ENCODE peak calls at places on chromosomes 4 and X, in ten cellular contexts. H is NCI-H446 treated with DMSO at 0.1 percent for 48 hours, L is NCI-H1417, S is C1 segment of cervical spinal cord, X is endothelial cell, V is T-helper 2 cell, A is neural progenitor cell, F is NCI-H460, B is Calu3, N is amniotic stem cell. U is an unnamed sample.

GRCh38 chrX:134388161-134389109 is 71.5 kb upstream of the HPRT1 start:
- DNase-seq in H (no peak), L (peak; percentile 7), S (no peak), X (no peak), V (no peak), A (no peak), F (no peak), B (no peak), N (no peak), U (no peak)

GRCh38 chr4:177596035-177596434 is 153.8 kb upstream of the AGA start:
- DNase-seq in H (no peak), L (no peak), S (peak; percentile 6), X (no peak), V (no peak), A (peak; percentile 4), F (peak; percentile 47), B (peak; percentile 62), N (peak; percentile 46), U (peak; percentile 14)

GRCh38 chr4:5824635-5825034 is 68.3 kb downstream of the CRMP1 start:
- DNase-seq in H (no peak), L (no peak), S (no peak), X (peak; percentile 20), V (no peak), A (peak; percentile 53), F (peak; percentile 14), B (no peak), N (no peak), U (no peak)

GRCh38 chr4:89835413-89835812 is 1.5 kb downstream of the SNCA start:
- DNase-seq in H (no peak), L (no peak), S (peak; percentile 52), X (no peak), V (no peak), A (no peak), F (no peak), B (no peak), N (no peak), U (no peak)

GRCh38 chr4:37757705-37758104 is 68.8 kb upstream of the PGM2 start:
- DNase-seq in H (no peak), L (no peak), S (no peak), X (no peak), V (no peak), A (no peak), F (no peak), B (no peak), N (no peak), U (no peak)

GRCh38 chr4:110163327-110164070 is 34.9 kb downstream of the ELOVL6 start:
- DNase-seq in H (no peak), L (no peak), S (no peak), X (no peak), V (no peak), A (no peak), F (peak; percentile 13), B (no peak), N (peak; percentile 12), U (no peak)

GRCh38 chrX:120334137-120334536 is 22.9 kb upstream of the TMEM255A start:
- DNase-seq in H (no peak), L (no peak), S (no peak), X (no peak), V (no peak), A (no peak), F (no peak), B (no peak), N (no peak), U (no peak)

GRCh38 chrX:45157647-45158046 is 43.0 kb downstream of the DIPK2B start:
- DNase-seq in H (no peak), L (no peak), S (no peak), X (no peak), V (no peak), A (no peak), F (no peak), B (no peak), N (no peak), U (no peak)

GRCh38 chr4:184096561-184097239 is 121.0 kb downstream of the ENPP6 start:
- DNase-seq in H (no peak), L (no peak), S (no peak), X (no peak), V (no peak), A (no peak), F (no peak), B (no peak), N (no peak), U (no peak)

GRCh38 chr4:76741663-76742020 is 156.3 kb downstream of the SOWAHB start:
- DNase-seq in H (no peak), L (no peak), S (no peak), X (no peak), V (no peak), A (no peak), F (no peak), B (no peak), N (no peak), U (no peak)

GRCh38 chr4:72286185-72286584 is 254.4 kb downstream of the NPFFR2 start:
- DNase-seq in H (peak; percentile 13), L (peak; percentile 42), S (no peak), X (no peak), V (no peak), A (no peak), F (peak; percentile 18), B (no peak), N (peak; percentile 14), U (no peak)

GRCh38 chr4:138398297-138398696 is 156.1 kb upstream of the SLC7A11 start:
- DNase-seq in H (peak; percentile 1), L (no peak), S (no peak), X (no peak), V (no peak), A (peak; percentile 80), F (no peak), B (no peak), N (no peak), U (no peak)

GRCh38 chrX:127128282-127128681 is 308.8 kb downstream of the PRR32 start:
- DNase-seq in H (no peak), L (no peak), S (no peak), X (no peak), V (no peak), A (no peak), F (no peak), B (no peak), N (no peak), U (no peak)

GRCh38 chrX:38649227-38649626 is 87.9 kb downstream of the TSPAN7 start:
- DNase-seq in H (no peak), L (no peak), S (peak; percentile 44), X (no peak), V (no peak), A (no peak), F (no peak), B (no peak), N (no peak), U (no peak)

GRCh38 chr4:3872834-3873313 is 106.7 kb downstream of the ADRA2C start:
- DNase-seq in H (no peak), L (no peak), S (no peak), X (no peak), V (no peak), A (no peak), F (no peak), B (no peak), N (no peak), U (no peak)

GRCh38 chrX:130688360-130688759 is 214.6 kb downstream of the ENOX2 start:
- DNase-seq in H (no peak), L (no peak), S (no peak), X (no peak), V (no peak), A (no peak), F (no peak), B (no peak), N (no peak), U (no peak)

GRCh38 chrX:151697537-151697936 is 2.3 kb downstream of the PRRG3 start:
- DNase-seq in H (no peak), L (no peak), S (no peak), X (no peak), V (no peak), A (no peak), F (no peak), B (no peak), N (peak; percentile 39), U (no peak)

GRCh38 chrX:97597954-97598353 is 714.2 kb downstream of the RPA4 start:
- DNase-seq in H (no peak), L (no peak), S (no peak), X (no peak), V (no peak), A (peak; percentile 13), F (no peak), B (no peak), N (no peak), U (no peak)

GRCh38 chr4:22391548-22391947 is 124.3 kb downstream of the ADGRA3 start:
- DNase-seq in H (no peak), L (no peak), S (no peak), X (no peak), V (no peak), A (no peak), F (no peak), B (no peak), N (no peak), U (no peak)